ENCODE peak calls at places on chromosomes 12 and 14, in six cellular contexts. U, O, L, M, X and A are unnamed samples.

GRCh38 chr12:101935769-101936741 is 58.7 kb downstream of the DRAM1 start:
- DNase-seq in U (no peak), O (no peak), L (peak; percentile 18), M (no peak), X (peak; percentile 24), A (no peak)

GRCh38 chr14:54902521-54903420 is at the start of gene GCH1:
- DNase-seq in U (peak; percentile 67), O (peak; percentile 86), L (peak; percentile 93), M (peak; percentile 79), X (peak; percentile 89), A (no peak)

GRCh38 chr12:45732250-45732649 is 2.7 kb downstream of the ARID2 start:
- DNase-seq in U (no peak), O (no peak), L (no peak), M (no peak), X (no peak), A (no peak)

GRCh38 chr14:49977126-49977841 is 84.4 kb downstream of the ARF6 start:
- DNase-seq in U (peak; percentile 32), O (no peak), L (no peak), M (no peak), X (no peak), A (no peak)

GRCh38 chr12:119183942-119184695 is 5.4 kb downstream of the HSPB8 start:
- DNase-seq in U (no peak), O (no peak), L (no peak), M (no peak), X (no peak), A (no peak)

GRCh38 chr14:68780358-68781160 is 12.3 kb downstream of the ZFP36L1 start:
- DNase-seq in U (no peak), O (peak; percentile 66), L (no peak), M (no peak), X (peak; percentile 68), A (no peak)

GRCh38 chr12:84497819-84498218 is 414.8 kb downstream of the SLC6A15 start:
- DNase-seq in U (no peak), O (no peak), L (peak; percentile 32), M (no peak), X (no peak), A (no peak)

GRCh38 chr12:15477761-15478160 is 155.5 kb downstream of the PTPRO start:
- DNase-seq in U (no peak), O (no peak), L (no peak), M (no peak), X (no peak), A (no peak)

GRCh38 chr14:68651652-68652432 is 141.0 kb downstream of the ZFP36L1 start:
- DNase-seq in U (no peak), O (no peak), L (no peak), M (no peak), X (no peak), A (no peak)

DNA sequence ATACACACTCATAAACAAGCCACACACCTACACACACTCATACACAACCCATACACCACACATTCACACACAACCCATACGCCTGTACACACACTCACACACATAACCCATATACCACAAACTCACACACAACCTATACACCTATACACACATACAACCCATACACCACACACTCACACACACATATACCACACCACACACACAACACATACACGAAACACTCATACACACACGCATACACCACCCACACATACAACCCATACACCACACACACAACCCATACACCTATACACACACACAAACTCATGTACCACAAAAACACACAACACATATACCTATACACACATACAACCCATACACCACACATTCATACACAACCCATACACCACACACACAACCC is 164.3 kb downstream of the TMEM121 start:
- DNase-seq in U (no peak), O (no peak), L (no peak), M (no peak), X (no peak), A (no peak)
- TF ChIP-seq POLR2AphosphoS5 in U (no peak), O (no peak), L (no peak), M (no peak), X (no peak), A (no peak)

GRCh38 chr12:94263011-94263786 is 114.8 kb downstream of the PLXNC1 start:
- DNase-seq in U (no peak), O (no peak), L (peak; percentile 42), M (no peak), X (peak; percentile 33), A (no peak)
- TF ChIP-seq POLR2AphosphoS5 in U (no peak), O (no peak), L (no peak), M (no peak), X (no peak), A (no peak)

GRCh38 chr14:86513564-86513963 is 983.6 kb downstream of the FLRT2 start:
- DNase-seq in U (no peak), O (no peak), L (no peak), M (no peak), X (no peak), A (no peak)
- TF ChIP-seq POLR2AphosphoS5 in U (no peak), O (no peak), L (no peak), M (no peak), X (no peak), A (no peak)

DNA sequence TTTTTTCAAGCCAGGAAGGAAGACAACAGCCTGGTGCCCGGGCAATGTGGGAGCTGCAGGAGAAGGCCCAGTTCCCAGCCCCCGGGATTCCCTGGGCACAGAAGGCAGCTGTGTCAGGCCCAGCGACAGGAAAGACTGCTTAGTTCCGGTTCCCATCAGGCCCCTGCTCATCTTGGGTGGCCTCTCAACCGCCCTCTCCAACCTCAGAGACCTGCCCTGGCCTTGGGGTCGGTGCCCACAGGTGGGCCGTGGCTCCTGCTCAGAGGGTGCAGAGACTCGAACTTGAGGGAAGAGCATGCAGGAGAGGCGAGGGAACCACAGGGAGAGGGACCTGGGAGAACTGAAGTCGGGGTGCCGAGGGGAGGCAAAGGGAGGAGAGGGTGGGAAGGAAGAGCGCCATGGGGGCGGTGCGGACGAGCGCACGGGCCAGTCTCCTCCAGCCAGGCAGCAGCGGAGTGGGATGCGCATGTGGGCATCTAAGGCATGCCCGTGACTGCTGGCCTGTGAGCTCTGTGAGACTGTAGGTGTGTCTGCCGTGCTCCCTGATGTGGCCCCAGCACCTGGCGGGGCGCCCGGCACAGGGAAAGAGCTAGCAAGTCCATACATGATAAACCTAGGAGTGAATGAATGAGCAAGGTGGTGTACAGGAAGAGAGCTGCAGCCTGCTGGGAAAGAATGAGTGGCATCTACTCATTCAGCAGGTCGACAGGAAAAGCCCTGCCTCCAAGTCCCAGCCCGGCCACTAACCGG is 42.7 kb downstream of the SSH1 start:
- DNase-seq in U (no peak), O (no peak), L (no peak), M (peak; percentile 86), X (no peak), A (no peak)
- TF ChIP-seq POLR2AphosphoS5 in U (no peak), O (no peak), L (no peak), M (peak; percentile 82), X (no peak), A (no peak)

GRCh38 chr14:33127531-33127930 is 188.9 kb downstream of the NPAS3 start:
- DNase-seq in U (no peak), O (no peak), L (no peak), M (no peak), X (no peak), A (no peak)
- TF ChIP-seq POLR2AphosphoS5 in U (no peak), O (no peak), L (no peak), M (no peak), X (no peak), A (no peak)

GRCh38 chr14:93533437-93533836 is 102.7 kb downstream of the UNC79 start:
- DNase-seq in U (no peak), O (no peak), L (no peak), M (no peak), X (no peak), A (no peak)
- TF ChIP-seq POLR2AphosphoS5 in U (no peak), O (no peak), L (no peak), M (no peak), X (no peak), A (no peak)

GRCh38 chr14:98909251-98909944 is 362.6 kb downstream of the BCL11B start:
- DNase-seq in U (no peak), O (no peak), L (no peak), M (no peak), X (no peak), A (no peak)

GRCh38 chr14:98907981-98908544 is 363.9 kb downstream of the BCL11B start:
- DNase-seq in U (no peak), O (no peak), L (no peak), M (no peak), X (no peak), A (no peak)

GRCh38 chr14:98906123-98906995 is 365.6 kb downstream of the BCL11B start:
- DNase-seq in U (no peak), O (no peak), L (no peak), M (peak; percentile 87), X (peak; percentile 29), A (no peak)

GRCh38 chr14:98904677-98905076 is 367.3 kb downstream of the BCL11B start:
- DNase-seq in U (no peak), O (no peak), L (no peak), M (no peak), X (no peak), A (no peak)

GRCh38 chr14:98907271-98907670 is 364.7 kb downstream of the BCL11B start:
- DNase-seq in U (no peak), O (no peak), L (no peak), M (no peak), X (no peak), A (no peak)
- TF ChIP-seq POLR2AphosphoS5 in U (no peak), O (no peak), L (no peak), M (no peak), X (no peak), A (no peak)

GRCh38 chr12:3491938-3492867 is 1.2 kb downstream of the PRMT8 start:
- DNase-seq in U (peak; percentile 79), O (peak; percentile 31), L (peak; percentile 91), M (peak; percentile 15), X (peak; percentile 19), A (no peak)

GRCh38 chr12:3496964-3497363 is 6.0 kb downstream of the PRMT8 start:
- DNase-seq in U (no peak), O (no peak), L (peak; percentile 74), M (no peak), X (no peak), A (no peak)

GRCh38 chr12:3492868-3493224 is 1.8 kb downstream of the PRMT8 start:
- DNase-seq in U (no peak), O (no peak), L (no peak), M (no peak), X (no peak), A (no peak)

GRCh38 chr12:3490848-3491382 is at the start of gene PRMT8:
- DNase-seq in U (peak; percentile 23), O (no peak), L (peak; percentile 81), M (no peak), X (no peak), A (no peak)

GRCh38 chr12:3493225-3494049 is 2.4 kb downstream of the PRMT8 start:
- DNase-seq in U (no peak), O (no peak), L (peak; percentile 49), M (no peak), X (no peak), A (no peak)
- TF ChIP-seq POLR2AphosphoS5 in U (no peak), O (no peak), L (no peak), M (no peak), X (no peak), A (no peak)